ENCODE peak calls at places on chromosomes 16 and 17, in eight cellular contexts. X, L, M, D, Q, K, T and I are unnamed samples.

GRCh38 chr17:6496116-6496481 is 51.8 kb downstream of the PIMREG start:
- DNase-seq in D (no peak), M (no peak), X (no peak), T (no peak), K (no peak), Q (no peak), L (no peak), I (no peak)

GRCh38 chr16:12320298-12320706 is 343.8 kb downstream of the SNX29 start:
- DNase-seq in X (no peak), K (peak), L (no peak), M (no peak), D (no peak), T (no peak), Q (no peak), I (no peak)

GRCh38 chr17:20012137-20012536 is 3.0 kb downstream of the SPECC1 start:
- DNase-seq in L (no peak), X (no peak), M (no peak), K (no peak), T (no peak), D (no peak), Q (no peak), I (no peak)

GRCh38 chr16:49552273-49552928 is 178.8 kb downstream of the C16orf78 start:
- DNase-seq in D (no peak), T (no peak), L (no peak), X (no peak), M (no peak), K (no peak), Q (no peak), I (no peak)

GRCh38 chr17:74526681-74527080 is 4.6 kb downstream of the CD300LB start:
- DNase-seq in T (no peak), D (no peak), Q (no peak), K (no peak), X (no peak), M (no peak), L (no peak), I (no peak)

GRCh38 chr17:48618366-48618896 is 3.3 kb upstream of the HOXB8 start:
- DNase-seq in T (peak), X (peak), L (peak), D (peak), Q (peak), K (peak), M (peak), I (peak)

GRCh38 chr16:69693916-69694315 is 32.4 kb downstream of the NQO1 start:
- DNase-seq in X (no peak), T (no peak), D (no peak), L (no peak), M (no peak), Q (no peak), K (no peak), I (no peak)

GRCh38 chr17:78291944-78292910 is 60.8 kb downstream of the TMEM235 start:
- DNase-seq in T (no peak), D (no peak), M (no peak), L (no peak), Q (no peak), X (no peak), K (no peak), I (no peak)

GRCh38 chr16:3578610-3579551 is 1.7 kb upstream of the NLRC3 start:
- DNase-seq in K (no peak), L (no peak), M (no peak), T (no peak), Q (peak), D (no peak), X (no peak), I (no peak)

GRCh38 chr16:778909-779527 is 9.2 kb downstream of the RPUSD1 start:
- DNase-seq in T (no peak), D (no peak), M (no peak), X (no peak), Q (no peak), L (no peak), K (no peak), I (no peak)

GRCh38 chr16:7025616-7026190 is 306.9 kb upstream of the RBFOX1 start:
- DNase-seq in L (peak), Q (peak), M (peak), K (no peak), T (no peak), X (no peak), D (peak), I (peak)

GRCh38 chr16:80997139-80997798 is 9.4 kb downstream of the CMC2 start:
- DNase-seq in X (no peak), L (no peak), D (no peak), Q (peak), M (no peak), T (no peak), K (no peak), I (no peak)

GRCh38 chr16:71817690-71818089 is 9.1 kb upstream of the AP1G1 start:
- DNase-seq in Q (no peak), L (no peak), M (no peak), D (no peak), K (peak), X (no peak), T (no peak), I (no peak)

GRCh38 chr16:27475561-27475960 is 73.6 kb downstream of the IL21R start:
- DNase-seq in X (no peak), T (no peak), L (no peak), D (no peak), M (no peak), Q (no peak), K (peak), I (no peak)

GRCh38 chr17:75110307-75110937 is 653 bp downstream of the ARMC7 start:
- DNase-seq in T (no peak), L (peak), D (no peak), X (no peak), M (no peak), Q (no peak), K (no peak), I (no peak)

GRCh38 chr17:13743906-13744305 is 142.2 kb upstream of the HS3ST3A1 start:
- DNase-seq in L (no peak), Q (no peak), X (no peak), T (no peak), K (no peak), D (no peak), M (no peak), I (no peak)

GRCh38 chr17:60557805-60558204 is 31.8 kb upstream of the APPBP2 start:
- DNase-seq in T (no peak), D (no peak), X (no peak), M (no peak), L (no peak), K (no peak), Q (no peak), I (no peak)

GRCh38 chr16:58717994-58718393 is 16.1 kb downstream of the GOT2 start:
- DNase-seq in Q (no peak), D (no peak), K (no peak), T (no peak), M (no peak), L (no peak), X (no peak), I (no peak)

GRCh38 chr17:3929181-3929580 is 12.9 kb upstream of the P2RX1 start:
- DNase-seq in K (no peak), T (no peak), X (no peak), D (no peak), Q (no peak), L (no peak), M (no peak), I (no peak)

GRCh38 chr16:2308089-2308962 is 32.2 kb downstream of the ABCA3 start:
- DNase-seq in D (no peak), L (no peak), X (no peak), Q (no peak), K (no peak), M (no peak), T (no peak), I (no peak)

GRCh38 chr16:87939562-87940423 is 3.5 kb upstream of the CA5A start:
- DNase-seq in D (no peak), K (no peak), T (no peak), M (no peak), Q (no peak), L (no peak), X (no peak), I (no peak)

GRCh38 chr17:21125862-21126261 is 902 bp upstream of the DHRS7B start:
- DNase-seq in X (peak), Q (peak), M (no peak), D (no peak), L (no peak), T (no peak), K (no peak), I (no peak)

GRCh38 chr16:12574721-12575120 is 229.0 kb downstream of the CPPED1 start:
- DNase-seq in T (no peak), L (no peak), M (no peak), K (no peak), D (no peak), X (no peak), Q (no peak), I (no peak)

GRCh38 chr17:17555151-17555550 is 36.4 kb downstream of the PEMT start:
- DNase-seq in Q (no peak), L (no peak), K (no peak), D (no peak), X (no peak), M (no peak), T (no peak), I (no peak)

GRCh38 chr16:76125871-76126270 is 151.3 kb upstream of the CNTNAP4 start:
- DNase-seq in D (no peak), X (no peak), K (no peak), L (no peak), T (no peak), Q (no peak), M (no peak), I (no peak)

GRCh38 chr17:34420254-34420766 is 57.3 kb upstream of the CCL1 start:
- DNase-seq in Q (peak), M (peak), D (peak), L (peak), T (no peak), K (peak), X (peak), I (peak)

GRCh38 chr16:57689772-57690558 is 4.6 kb upstream of the DRC7 start:
- DNase-seq in Q (peak), M (no peak), D (no peak), X (peak), T (no peak), L (no peak), K (no peak), I (no peak)

GRCh38 chr17:9170822-9171221 is 149.5 kb downstream of the NTN1 start:
- DNase-seq in D (no peak), X (no peak), Q (no peak), K (no peak), L (no peak), M (no peak), T (no peak), I (no peak)

GRCh38 chr16:11118479-11118878 is 137.5 kb downstream of the SOCS1 start:
- DNase-seq in L (no peak), X (no peak), Q (no peak), T (no peak), M (no peak), K (peak), D (no peak), I (no peak)

GRCh38 chr17:27996157-27997043 is 46.1 kb upstream of the NLK start:
- DNase-seq in T (no peak), K (no peak), Q (no peak), M (no peak), D (no peak), L (no peak), X (no peak), I (no peak)

GRCh38 chr17:29283496-29283895 is 10.5 kb downstream of the NUFIP2 start:
- DNase-seq in X (no peak), K (no peak), Q (no peak), D (no peak), T (no peak), M (no peak), L (no peak), I (no peak)

GRCh38 chr16:76897816-76898215 is 293.2 kb upstream of the MON1B start:
- DNase-seq in D (no peak), Q (no peak), X (no peak), L (no peak), M (no peak), T (no peak), K (no peak), I (no peak)

GRCh38 chr17:27496971-27497370 is 40.7 kb downstream of the KSR1 start:
- DNase-seq in D (no peak), T (no peak), Q (no peak), X (no peak), L (no peak), M (no peak), K (no peak), I (no peak)